ENCODE peak calls at places on chromosome 7, in four cellular contexts. I is neural crest cell, U is AG09319, Q is GM12864. R is an unnamed sample.

GRCh38 chr7:71486856-71487628 is 355.1 kb downstream of the GALNT17 start:
- DNase-seq in U (peak; percentile 30), I (no peak), Q (no peak), R (no peak)

GRCh38 chr7:40015790-40016296 is 65.8 kb downstream of the CDK13 start:
- DNase-seq in U (no peak), I (no peak), Q (peak; percentile 43), R (no peak)

GRCh38 chr7:44740040-44740439 is 8.6 kb upstream of the ZMIZ2 start:
- DNase-seq in I (no peak), U (no peak), Q (no peak), R (no peak)

GRCh38 chr7:55242613-55243012 is 122.5 kb upstream of the LANCL2 start:
- DNase-seq in I (no peak), U (no peak), Q (no peak), R (no peak)

GRCh38 chr7:151801291-151801690 is 75.6 kb downstream of the PRKAG2 start:
- DNase-seq in U (no peak), I (no peak), Q (no peak), R (no peak)

GRCh38 chr7:102973096-102973802 is 60.4 kb downstream of the LRRC17 start:
- DNase-seq in I (no peak), Q (no peak), U (no peak), R (peak; percentile 55)

GRCh38 chr7:32594965-32595364 is 99.7 kb downstream of the AVL9 start:
- DNase-seq in I (no peak), U (no peak), Q (no peak), R (no peak)

GRCh38 chr7:155412416-155413253 is 45.3 kb upstream of the EN2 start:
- DNase-seq in Q (peak; percentile 8), U (no peak), I (peak; percentile 69), R (no peak)

GRCh38 chr7:36752026-36752735 is 27.9 kb upstream of the AOAH start:
- DNase-seq in Q (no peak), U (no peak), I (no peak), R (no peak)

GRCh38 chr7:111568419-111568818 is 6.1 kb upstream of the IMMP2L start:
- DNase-seq in U (no peak), Q (no peak), I (no peak), R (no peak)

GRCh38 chr7:143507094-143507518 is 29.4 kb downstream of the TAS2R41 start:
- DNase-seq in I (no peak), U (no peak), Q (no peak), R (no peak)

GRCh38 chr7:90173127-90173844 is 19.0 kb downstream of the STEAP1 start:
- DNase-seq in I (no peak), U (peak; percentile 84), Q (no peak), R (no peak)

GRCh38 chr7:103712991-103713778 is 267.2 kb upstream of the SLC26A5 start:
- DNase-seq in I (no peak), Q (no peak), U (no peak), R (no peak)

GRCh38 chr7:36474283-36475010 is 84.8 kb downstream of the ANLN start:
- DNase-seq in I (no peak), U (no peak), Q (no peak), R (no peak)

GRCh38 chr7:14821757-14822480 is 80.6 kb downstream of the DGKB start:
- DNase-seq in U (no peak), Q (no peak), I (no peak), R (no peak)

GRCh38 chr7:21869785-21870402 is 75.8 kb downstream of the CDCA7L start:
- DNase-seq in I (no peak), Q (no peak), U (no peak), R (no peak)

GRCh38 chr7:110804501-110804900 is 286.4 kb upstream of the LRRN3 start:
- DNase-seq in I (no peak), Q (no peak), U (no peak), R (no peak)

GRCh38 chr7:98462926-98463325 is 62.0 kb upstream of the BAIAP2L1 start:
- DNase-seq in U (no peak), I (no peak), Q (no peak), R (no peak)

GRCh38 chr7:82036146-82036886 is 266.5 kb upstream of the HGF start:
- DNase-seq in U (no peak), Q (no peak), I (no peak), R (no peak)

GRCh38 chr7:31098606-31099360 is 46.7 kb downstream of the ADCYAP1R1 start:
- DNase-seq in U (no peak), Q (no peak), I (no peak), R (no peak)

GRCh38 chr7:51249187-51249945 is 67.2 kb downstream of the COBL start:
- DNase-seq in I (no peak), U (no peak), Q (no peak), R (no peak)

GRCh38 chr7:47539398-47540052 is 42.4 kb downstream of the TNS3 start:
- DNase-seq in U (no peak), Q (no peak), I (no peak), R (no peak)

GRCh38 chr7:103695496-103695895 is 249.5 kb upstream of the SLC26A5 start:
- DNase-seq in Q (no peak), I (no peak), U (no peak), R (no peak)

GRCh38 chr7:158343936-158344455 is 243.6 kb downstream of the PTPRN2 start:
- DNase-seq in U (no peak), Q (no peak), I (no peak), R (no peak)

GRCh38 chr7:137757146-137757925 is 89.4 kb downstream of the DGKI start:
- DNase-seq in I (no peak), U (no peak), Q (no peak), R (no peak)

GRCh38 chr7:50650057-50650664 is 85.0 kb upstream of the DDC start:
- DNase-seq in U (no peak), Q (no peak), I (no peak), R (no peak)

GRCh38 chr7:137009404-137009803 is 141.0 kb downstream of the CHRM2 start:
- DNase-seq in I (no peak), Q (no peak), U (no peak), R (no peak)

GRCh38 chr7:123190109-123190831 is 9.5 kb downstream of the SLC13A1 start:
- DNase-seq in I (no peak), U (no peak), Q (peak; percentile 72), R (no peak)

GRCh38 chr7:41256186-41256945 is 446.5 kb downstream of the INHBA start:
- DNase-seq in I (no peak), Q (no peak), U (no peak), R (no peak)

GRCh38 chr7:41252957-41253356 is 449.9 kb downstream of the INHBA start:
- DNase-seq in Q (no peak), I (no peak), U (no peak), R (no peak)

GRCh38 chr7:41257660-41258059 is 445.2 kb downstream of the INHBA start:
- DNase-seq in I (no peak), U (no peak), Q (no peak), R (no peak)

GRCh38 chr7:41255716-41256115 is 447.2 kb downstream of the INHBA start:
- DNase-seq in Q (no peak), U (no peak), I (no peak), R (no peak)

GRCh38 chr7:41255113-41255512 is 447.8 kb downstream of the INHBA start:
- DNase-seq in I (no peak), U (no peak), Q (no peak), R (no peak)
- TF ChIP-seq CTCF in I (no peak), U (no peak), Q (no peak), R (no peak)

GRCh38 chr7:5282464-5283316 is at the start of gene SLC29A4:
- DNase-seq in U (peak; percentile 2), I (peak; percentile 46), Q (no peak), R (no peak)

GRCh38 chr7:5286933-5287332 is 4.2 kb downstream of the SLC29A4 start:
- DNase-seq in Q (no peak), U (no peak), I (no peak), R (no peak)

GRCh38 chr7:5283421-5284303 is 919 bp downstream of the SLC29A4 start:
- DNase-seq in I (peak; percentile 28), Q (no peak), U (no peak), R (no peak)

GRCh38 chr7:5287802-5288201 is 5.1 kb downstream of the SLC29A4 start:
- DNase-seq in U (no peak), Q (no peak), I (no peak), R (no peak)

DNA sequence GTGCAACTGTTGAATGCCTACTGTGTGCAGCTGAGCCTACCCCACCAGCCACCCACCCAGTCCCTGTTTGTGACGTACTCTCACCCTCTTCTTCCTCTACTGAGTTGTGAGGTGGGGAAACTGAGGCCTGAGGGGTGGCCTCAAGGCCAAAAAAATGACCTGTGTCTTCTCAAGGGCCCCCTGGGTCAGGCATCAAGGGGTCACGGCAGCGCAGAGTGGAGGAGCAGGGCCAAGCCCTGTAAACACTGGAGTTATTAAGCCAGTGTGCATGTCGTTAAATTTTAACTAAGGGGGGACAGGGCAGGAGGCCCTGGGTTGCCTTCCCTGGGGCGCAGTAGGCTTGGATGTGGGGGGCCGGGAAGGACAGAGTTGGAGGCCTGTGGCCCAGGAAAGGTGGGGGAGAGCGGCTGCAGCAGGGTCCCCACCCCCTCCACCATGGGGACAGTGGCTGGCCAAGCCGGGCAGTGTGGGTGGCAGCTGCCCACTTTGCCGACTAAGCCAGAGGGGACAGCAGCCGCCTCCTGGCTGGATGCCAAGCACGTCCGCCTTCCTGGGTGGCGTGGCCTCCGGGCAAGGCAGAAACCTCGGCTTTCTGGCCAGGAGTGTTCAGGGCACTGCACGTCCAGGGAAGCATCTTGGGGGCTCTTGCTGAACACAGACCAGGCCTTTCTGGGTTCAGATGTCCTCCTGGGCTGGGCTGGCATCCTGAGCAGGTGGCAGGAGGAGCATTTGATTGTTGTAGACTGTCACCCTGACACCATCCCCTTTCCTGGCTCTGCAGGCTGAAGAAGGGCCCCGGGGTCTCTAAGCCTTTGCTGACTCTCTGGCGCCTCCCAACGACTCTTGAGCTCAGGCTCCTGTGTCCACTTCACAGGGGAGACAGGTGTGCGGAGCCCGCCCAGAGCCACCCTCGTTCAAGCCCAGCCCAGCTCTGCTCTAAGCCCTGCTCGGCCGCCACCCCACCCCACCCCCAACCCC is 1.9 kb downstream of the SLC29A4 start:
- DNase-seq in U (no peak), I (peak; percentile 51), Q (peak; percentile 8), R (no peak)
- TF ChIP-seq CTCF in U (peak; percentile 23), I (peak; percentile 57), Q (peak; percentile 55), R (peak; percentile 15)

GRCh38 chr7:8176370-8177081 is 85.4 kb downstream of the ICA1 start:
- DNase-seq in U (no peak), Q (peak; percentile 85), I (no peak), R (peak; percentile 52)
- TF ChIP-seq CTCF in U (no peak), Q (no peak), I (no peak), R (no peak)

DNA sequence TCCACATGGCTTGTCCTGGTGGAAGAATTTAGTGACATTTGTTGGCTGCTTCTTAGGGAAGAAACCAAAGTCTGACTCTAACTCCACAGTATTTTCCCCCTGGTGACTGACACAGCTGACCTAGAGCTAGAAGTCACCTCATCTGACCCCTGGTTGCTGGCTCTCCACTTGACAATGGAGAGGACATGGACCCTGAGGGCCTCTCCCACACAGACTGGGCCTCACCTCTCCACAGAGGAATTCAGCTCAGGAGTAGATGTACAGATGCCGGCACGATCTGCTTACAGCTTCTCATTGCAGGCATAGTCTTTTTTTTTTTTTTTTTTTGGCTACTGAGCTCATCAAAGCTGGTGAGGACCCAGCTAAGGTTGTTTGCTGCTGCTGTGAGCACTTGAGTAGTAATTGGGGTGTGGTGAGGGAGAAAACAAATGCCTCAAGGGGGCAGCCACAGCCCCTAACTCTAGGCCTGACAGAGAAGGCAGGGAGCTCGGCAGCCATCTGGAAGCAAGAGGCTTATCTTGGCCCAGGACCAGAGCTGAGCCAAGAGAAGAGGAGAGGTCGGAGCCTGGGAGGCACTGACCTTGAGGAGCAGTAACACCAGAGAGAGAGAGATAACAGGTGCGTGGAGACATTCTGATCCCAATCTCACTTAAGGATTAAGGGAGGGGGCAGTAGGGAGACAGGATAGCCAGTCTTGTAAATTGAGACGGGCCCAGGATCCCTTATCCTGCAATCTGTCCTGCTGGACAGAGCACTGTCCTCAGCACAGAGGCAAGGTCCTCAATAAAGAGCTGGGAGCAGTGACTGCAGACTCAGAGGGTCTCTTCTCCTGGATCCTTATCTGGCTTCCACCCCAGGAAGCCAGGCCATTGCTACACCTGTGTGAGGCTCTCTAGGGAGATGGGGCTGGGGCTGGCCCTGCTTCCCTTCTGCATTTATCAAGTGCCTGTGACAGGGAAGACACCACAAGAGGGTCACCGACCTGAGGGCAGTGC is 9.4 kb downstream of the PRSS58 start:
- DNase-seq in U (no peak), I (no peak), Q (no peak), R (no peak)
- TF ChIP-seq CTCF in U (no peak), I (no peak), Q (no peak), R (no peak)

R was measured in CD14-positive monocyte.